ENCODE peak calls at places on chromosomes 4 and X, in four cellular contexts. U, M, R and N are unnamed samples.

GRCh38 chrX:51893931-51894696 is 691 bp downstream of the MAGED1 start:
- DNase-seq in M (no peak), R (no peak), U (no peak), N (peak; percentile 33)

GRCh38 chr4:184315675-184316359 is 98.1 kb upstream of the ENPP6 start:
- DNase-seq in U (no peak), M (no peak), R (no peak), N (no peak)

GRCh38 chr4:139814285-139815015 is 148.8 kb downstream of the MGST2 start:
- DNase-seq in M (no peak), R (no peak), U (no peak), N (peak; percentile 18)

GRCh38 chr4:184470785-184471110 is 3.6 kb downstream of the IRF2 start:
- DNase-seq in U (no peak), M (no peak), R (no peak), N (no peak)

GRCh38 chr4:2303121-2303685 is 41.3 kb upstream of the MXD4 start:
- DNase-seq in R (no peak), M (no peak), U (no peak), N (no peak)

GRCh38 chrX:73849054-73849453 is 286.1 kb downstream of the CHIC1 start:
- DNase-seq in U (no peak), M (no peak), R (no peak), N (no peak)

GRCh38 chrX:1484638-1485019 is 31.9 kb upstream of the ASMTL start:
- DNase-seq in R (no peak), M (no peak), U (no peak), N (no peak)

GRCh38 chr4:141065872-141066271 is 67.4 kb downstream of the RNF150 start:
- DNase-seq in U (no peak), R (no peak), M (no peak), N (no peak)

GRCh38 chr4:55068522-55068921 is 56.9 kb downstream of the KDR start:
- DNase-seq in U (no peak), M (no peak), R (no peak), N (no peak)

GRCh38 chr4:166312166-166312565 is 439.1 kb downstream of the TLL1 start:
- DNase-seq in M (no peak), R (no peak), U (no peak), N (no peak)

GRCh38 chr4:75516144-75516543 is 1.9 kb downstream of the THAP6 start:
- DNase-seq in M (no peak), R (no peak), U (no peak), N (no peak)

GRCh38 chr4:37946503-37947179 is 13.6 kb upstream of the PTTG2 start:
- DNase-seq in R (no peak), M (no peak), U (peak; percentile 42), N (no peak)

GRCh38 chrX:10296581-10296980 is 139.8 kb downstream of the CLCN4 start:
- DNase-seq in M (no peak), U (no peak), R (no peak), N (no peak)

GRCh38 chr4:123530357-123530756 is 133.8 kb downstream of the SPRY1 start:
- DNase-seq in M (no peak), R (no peak), U (no peak), N (no peak)

GRCh38 chrX:100070334-100070849 is 339.7 kb downstream of the PCDH19 start:
- DNase-seq in R (no peak), U (no peak), M (no peak), N (no peak)

GRCh38 chr4:83370640-83370906 is 35.9 kb upstream of the HPSE start:
- DNase-seq in M (no peak), R (no peak), U (no peak), N (peak; percentile 57)

GRCh38 chr4:148151797-148152196 is 290.4 kb downstream of the NR3C2 start:
- DNase-seq in M (no peak), U (no peak), R (no peak), N (no peak)

GRCh38 chr4:177442623-177443155 is 452 bp upstream of the AGA start:
- DNase-seq in M (peak; percentile 4), R (no peak), U (peak; percentile 48), N (peak; percentile 10)

GRCh38 chr4:114034189-114034588 is 54.7 kb upstream of the ARSJ start:
- DNase-seq in M (no peak), R (no peak), U (no peak), N (no peak)

GRCh38 chr4:113810906-113811305 is 49.4 kb upstream of the CAMK2D start:
- DNase-seq in U (no peak), R (no peak), M (no peak), N (peak; percentile 29)

GRCh38 chr4:7241587-7242125 is 49.3 kb downstream of the SORCS2 start:
- DNase-seq in R (no peak), U (no peak), M (no peak), N (no peak)

GRCh38 chrX:125710403-125711062 is 390.9 kb downstream of the TEX13C start:
- DNase-seq in R (no peak), M (no peak), U (no peak), N (no peak)

GRCh38 chr4:170979736-170980135 is 833.5 kb upstream of the GALNTL6 start:
- DNase-seq in M (no peak), R (no peak), U (no peak), N (peak; percentile 26)